ENCODE peak calls at places on chromosomes 16 and 17, in seven cellular contexts. M is tibial artery, F is cardiac fibroblast, L is RWPE1, X is fibroblast of lung, E is transverse colon, N is activated B cell treated with CpG ODN at 0.5 μM for 24 hours. Y is an unnamed sample.

GRCh38 chr17:41334385-41334784 is 16.2 kb downstream of the KRT33A start:
- DNase-seq in F (no peak), E (no peak), M (no peak), L (no peak), N (no peak), X (no peak), Y (no peak)

GRCh38 chr17:21551081-21551881 is 141.0 kb upstream of the KCNJ18 start:
- DNase-seq in E (peak), N (peak), L (peak), F (peak), M (peak), X (peak), Y (peak)

GRCh38 chr17:69773081-69773480 is 301.9 kb upstream of the KCNJ16 start:
- DNase-seq in L (no peak), F (peak), X (peak), N (no peak), E (no peak), M (no peak), Y (no peak)

GRCh38 chr17:32516450-32516849 is 29.7 kb downstream of the CDK5R1 start:
- DNase-seq in X (no peak), N (no peak), M (no peak), F (no peak), L (no peak), E (no peak), Y (no peak)

GRCh38 chr17:63966646-63967265 is 6.0 kb downstream of the SCN4A start:
- DNase-seq in L (no peak), F (no peak), M (no peak), N (no peak), E (no peak), X (no peak), Y (no peak)

GRCh38 chr16:4318171-4318910 is 2.5 kb downstream of the GLIS2 start:
- DNase-seq in F (peak), N (no peak), E (no peak), M (no peak), X (peak), L (no peak), Y (no peak)

GRCh38 chr17:1629647-1630310 is 1.1 kb upstream of the SLC43A2 start:
- DNase-seq in M (peak), F (peak), E (peak), X (no peak), L (no peak), N (peak), Y (no peak)

GRCh38 chr16:31421587-31421986 is 6.6 kb downstream of the COX6A2 start:
- DNase-seq in F (no peak), M (no peak), N (no peak), L (no peak), E (no peak), X (no peak), Y (no peak)

GRCh38 chr17:1488826-1489275 is 3.6 kb downstream of the MYO1C start:
- DNase-seq in E (no peak), L (no peak), M (no peak), N (no peak), X (no peak), F (no peak), Y (no peak)

GRCh38 chr16:51880776-51881175 is 666.2 kb downstream of the TOX3 start:
- DNase-seq in N (no peak), L (peak), X (peak), M (no peak), E (no peak), F (peak), Y (no peak)

GRCh38 chr16:75023019-75023418 is 24.2 kb downstream of the ZNRF1 start:
- DNase-seq in X (peak), M (no peak), F (peak), E (no peak), L (no peak), N (no peak), Y (no peak)

GRCh38 chr16:2739555-2740435 is 12.6 kb upstream of the SRRM2 start:
- DNase-seq in X (no peak), M (no peak), N (no peak), L (no peak), E (no peak), F (no peak), Y (no peak)

GRCh38 chr17:64780096-64781012 is 118.2 kb upstream of the SMURF2 start:
- DNase-seq in M (no peak), F (peak), E (peak), X (peak), L (peak), N (peak), Y (no peak)

GRCh38 chr16:16154292-16154951 is 68.9 kb downstream of the ABCC6 start:
- DNase-seq in X (no peak), F (no peak), M (no peak), L (no peak), N (no peak), E (no peak), Y (no peak)

GRCh38 chr17:77754956-77755355 is 203.5 kb upstream of the TNRC6C start:
- DNase-seq in E (no peak), X (no peak), L (no peak), M (no peak), N (no peak), F (no peak), Y (no peak)

GRCh38 chr16:87784812-87785211 is 19.0 kb upstream of the KLHDC4 start:
- DNase-seq in E (no peak), N (no peak), F (peak), L (no peak), X (peak), M (no peak), Y (no peak)

GRCh38 chr17:69430488-69430887 is 16.0 kb downstream of the MAP2K6 start:
- DNase-seq in L (peak), E (no peak), N (no peak), F (peak), X (no peak), M (no peak), Y (no peak)

GRCh38 chr16:87389245-87389644 is 2.9 kb upstream of the MAP1LC3B start:
- DNase-seq in M (no peak), E (no peak), X (no peak), N (no peak), F (no peak), L (no peak), Y (no peak)

GRCh38 chr17:40290629-40291296 is 3.1 kb downstream of the CDC6 start:
- DNase-seq in N (no peak), E (peak), L (peak), F (peak), X (peak), M (peak), Y (no peak)

GRCh38 chr17:16463341-16464000 is 28.5 kb downstream of the LRRC75A start:
- DNase-seq in M (no peak), X (peak), E (peak), F (no peak), N (no peak), L (peak), Y (no peak)
- TF ChIP-seq CTCF in M (no peak), X (peak), E (peak), F (no peak), N (no peak), L (peak), Y (peak)

GRCh38 chr17:4551141-4551540 is 4.0 kb downstream of the MYBBP1A start:
- DNase-seq in M (no peak), L (no peak), X (no peak), F (no peak), E (no peak), N (no peak), Y (no peak)
- TF ChIP-seq CTCF in M (no peak), L (no peak), X (no peak), F (no peak), E (no peak), N (no peak), Y (peak)

GRCh38 chr16:46803373-46803772 is 27.6 kb downstream of the C16orf87 start:
- DNase-seq in N (no peak), F (no peak), M (no peak), X (no peak), L (no peak), E (no peak), Y (no peak)
- TF ChIP-seq CTCF in N (no peak), F (no peak), M (no peak), X (no peak), L (no peak), E (no peak), Y (no peak)

DNA sequence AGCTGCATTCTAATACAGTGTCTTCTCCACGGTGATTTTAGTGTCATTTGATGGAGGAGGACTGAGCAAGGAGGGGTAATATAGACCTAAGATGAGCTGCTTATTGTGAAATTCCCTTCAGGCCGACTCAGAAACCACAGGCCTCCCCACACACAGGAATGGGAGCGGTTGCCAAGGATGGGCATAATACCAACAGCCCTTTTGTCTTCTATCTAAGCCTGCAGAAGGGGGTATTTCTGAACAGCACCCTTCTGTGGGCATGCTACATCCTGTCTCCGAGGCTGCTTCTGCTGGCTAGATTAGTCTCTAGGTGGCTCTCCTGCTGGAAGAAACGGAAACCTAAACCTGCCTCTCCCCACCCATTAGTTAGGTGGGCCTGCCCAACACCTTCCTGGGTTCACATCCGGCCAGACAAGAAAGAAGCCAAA is 72.9 kb downstream of the CCDC182 start:
- DNase-seq in L (peak), N (no peak), E (no peak), F (no peak), X (peak), M (no peak), Y (peak)
- TF ChIP-seq CTCF in L (peak), N (peak), E (no peak), F (no peak), X (no peak), M (no peak), Y (peak)

GRCh38 chr17:59893617-59894100 is 738 bp downstream of the RPS6KB1 start:
- DNase-seq in X (peak), M (no peak), L (peak), F (peak), N (no peak), E (no peak), Y (no peak)
- TF ChIP-seq CTCF in X (no peak), M (no peak), L (no peak), F (peak), N (no peak), E (no peak), Y (peak)

GRCh38 chr17:80870401-80870800 is 121.2 kb upstream of the CHMP6 start:
- DNase-seq in L (no peak), X (no peak), E (no peak), N (no peak), F (no peak), M (no peak), Y (no peak)
- TF ChIP-seq CTCF in L (no peak), X (no peak), E (no peak), N (no peak), F (no peak), M (no peak), Y (no peak)